ENCODE peak calls at places on chromosomes 11 and 22, in nine cellular contexts. B, L, E, M, G, F, Q, V and P are unnamed samples. For H3K36me3, the result is how much of the 10 kb centered on the place peaks cover.

GRCh38 chr11:78460468-78460867 is 42.8 kb upstream of the GAB2 start:
- DNase-seq in B (no peak), L (no peak), E (no peak), M (no peak), G (no peak), F (no peak), Q (no peak), V (no peak), P (no peak)

GRCh38 chr22:17477401-17477833 is 85.9 kb upstream of the SLC25A18 start:
- DNase-seq in B (no peak), L (peak), E (no peak), M (no peak), G (peak), F (peak), Q (no peak), V (no peak), P (no peak)

GRCh38 chr11:44033411-44033850 is 14.3 kb upstream of the ACCSL start:
- DNase-seq in B (no peak), L (no peak), E (no peak), M (no peak), G (no peak), F (no peak), Q (no peak), V (no peak), P (no peak)

GRCh38 chr11:8839957-8840945 is 70.7 kb upstream of the AKIP1 start:
- DNase-seq in B (peak), L (peak), E (peak), M (peak), G (peak), F (no peak), Q (peak), V (peak), P (no peak)

GRCh38 chr11:129041611-129042018 is 98.9 kb upstream of the TP53AIP1 start:
- DNase-seq in B (no peak), L (no peak), E (no peak), M (no peak), G (no peak), F (no peak), Q (no peak), V (no peak), P (no peak)

GRCh38 chr11:77471520-77472234 is 2.2 kb downstream of the PAK1 start:
- DNase-seq in B (peak), L (no peak), E (no peak), M (no peak), G (no peak), F (no peak), Q (peak), V (peak), P (no peak)

GRCh38 chr22:48823941-48824340 is 1003.7 kb downstream of the BRD1 start:
- DNase-seq in B (no peak), L (no peak), E (no peak), M (no peak), G (no peak), F (no peak), Q (no peak), V (no peak), P (peak)

GRCh38 chr22:46881373-46882118 is 119.1 kb downstream of the TBC1D22A start:
- DNase-seq in B (peak), L (no peak), E (no peak), M (no peak), G (peak), F (no peak), Q (peak), V (no peak), P (no peak)

GRCh38 chr22:34105461-34106062 is 185.3 kb upstream of the LARGE1 start:
- DNase-seq in B (peak), L (peak), E (peak), M (peak), G (peak), F (peak), Q (peak), V (peak), P (peak)

GRCh38 chr11:17221968-17222367 is 14.2 kb upstream of the PIK3C2A start:
- DNase-seq in B (no peak), L (no peak), E (no peak), M (no peak), G (no peak), F (no peak), Q (no peak), V (no peak), P (no peak)

GRCh38 chr11:128527046-128527445 is 60.3 kb downstream of the ETS1 start:
- DNase-seq in B (no peak), L (no peak), E (no peak), M (no peak), G (no peak), F (no peak), Q (no peak), V (no peak), P (no peak)

GRCh38 chr22:45225732-45226560 is 14.7 kb downstream of the KIAA0930 start:
- DNase-seq in B (peak), L (no peak), E (no peak), M (peak), G (no peak), F (peak), Q (peak), V (peak), P (no peak)

GRCh38 chr22:20655623-20656022 is 118.3 kb upstream of the SERPIND1 start:
- DNase-seq in B (no peak), L (no peak), E (no peak), M (no peak), G (no peak), F (no peak), Q (no peak), V (no peak), P (no peak)

GRCh38 chr11:123630126-123630531 is 24.3 kb downstream of the SCN3B start:
- DNase-seq in B (no peak), L (no peak), E (no peak), M (no peak), G (no peak), F (no peak), Q (no peak), V (no peak), P (no peak)

GRCh38 chr22:23938328-23939016 is 22.5 kb downstream of the GSTT2B start:
- DNase-seq in B (no peak), L (no peak), E (no peak), M (no peak), G (no peak), F (no peak), Q (no peak), V (no peak), P (no peak)

GRCh38 chr11:61766353-61766841 is 14.0 kb downstream of the MYRF start:
- DNase-seq in B (no peak), L (no peak), E (no peak), M (peak), G (no peak), F (no peak), Q (no peak), V (no peak), P (no peak)

GRCh38 chr22:21624120-21624879 is 5.5 kb downstream of the YDJC start:
- DNase-seq in B (no peak), L (no peak), E (peak), M (no peak), G (peak), F (peak), Q (peak), V (peak), P (no peak)

GRCh38 chr22:50112151-50113118 is 22.6 kb downstream of the MOV10L1 start:
- DNase-seq in B (no peak), L (peak), E (no peak), M (peak), G (no peak), F (no peak), Q (no peak), V (no peak), P (no peak)

GRCh38 chr22:17910561-17911311 is 113.6 kb downstream of the MICAL3 start:
- DNase-seq in B (peak), L (peak), E (no peak), M (peak), G (peak), F (peak), Q (peak), V (peak), P (peak)

GRCh38 chr11:120590472-120590871 is 78.9 kb downstream of the GRIK4 start:
- DNase-seq in B (no peak), L (no peak), E (no peak), M (no peak), G (no peak), F (no peak), Q (no peak), V (no peak), P (no peak)

DNA sequence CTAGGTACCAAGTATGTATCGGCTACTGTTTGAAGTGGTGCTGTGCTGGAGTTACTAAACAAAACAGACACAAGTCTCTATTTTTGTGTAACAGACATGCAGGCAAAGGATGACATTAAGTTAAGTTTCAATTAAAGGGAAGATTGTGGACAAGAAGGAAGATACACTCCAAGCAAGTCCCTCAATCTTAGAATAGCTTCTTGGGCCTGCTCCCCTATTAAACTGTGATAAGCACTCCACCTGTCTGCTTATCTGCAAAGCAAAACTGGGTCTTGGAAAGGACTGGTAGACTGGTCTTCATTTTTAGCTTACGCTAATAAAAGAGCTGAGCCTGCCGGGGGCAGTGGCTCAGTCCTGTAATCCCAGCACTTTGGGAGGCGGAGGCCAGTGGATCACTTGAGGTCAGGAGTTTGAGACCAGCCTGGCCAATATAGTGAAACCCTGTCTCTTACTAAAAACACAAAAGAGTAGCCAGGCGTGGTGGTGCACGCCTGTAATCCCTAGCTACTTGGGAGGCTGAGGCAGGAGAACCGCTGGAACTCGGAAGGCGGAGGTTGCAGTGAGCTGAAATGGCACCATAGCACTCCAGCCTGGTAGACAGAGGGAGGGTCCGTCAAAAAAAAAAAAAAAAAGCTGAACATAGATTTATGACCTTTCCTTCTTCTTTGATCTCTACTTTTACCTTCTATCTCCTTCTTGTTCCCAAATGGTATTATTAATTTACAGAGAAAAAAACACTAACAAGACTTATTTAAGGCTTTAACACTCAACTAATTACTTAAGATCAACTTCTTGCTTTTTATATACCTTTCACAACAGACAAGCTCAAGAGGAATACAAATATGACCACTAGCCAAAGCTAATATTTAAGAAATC is 4.1 kb downstream of the DDX17 start:
- DNase-seq in B (no peak), L (no peak), E (no peak), M (no peak), G (no peak), F (no peak), Q (no peak), V (no peak), P (no peak)
- H3K36me3 ChIP-seq in B (under half), L (under half), E (under half), M (under half), G (half or more), F (half or more), Q (under half), V (under half), P (under half)

DNA sequence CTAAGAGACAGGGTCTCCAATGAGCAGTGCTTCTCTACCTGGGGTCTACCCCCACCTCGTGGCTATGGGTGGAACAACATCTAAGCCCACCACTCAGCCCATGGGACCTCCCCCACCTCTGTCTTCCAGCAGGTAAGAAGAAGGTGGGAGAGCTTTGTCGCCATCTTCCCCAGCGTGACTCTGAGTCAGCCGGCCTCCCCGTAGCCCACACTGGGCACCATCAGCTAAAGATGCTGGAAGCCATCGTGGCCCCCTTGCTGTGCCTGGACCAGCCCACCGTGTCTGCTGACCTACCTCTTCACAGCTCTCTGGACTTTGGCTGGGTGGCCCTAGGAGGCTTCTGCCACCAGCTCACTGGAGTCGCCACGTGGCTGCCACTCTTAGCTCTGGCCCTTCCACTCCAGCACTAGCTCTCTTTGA is 954 bp downstream of the C11orf86 start:
- DNase-seq in B (no peak), L (no peak), E (no peak), M (no peak), G (no peak), F (no peak), Q (no peak), V (no peak), P (no peak)
- TF ChIP-seq CTCF in B (no peak), L (peak), E (no peak), M (peak), G (peak), F (peak), Q (no peak), V (peak), P (peak)

GRCh38 chr11:64642876-64643257 is 51.8 kb downstream of the SLC22A12 start:
- DNase-seq in B (no peak), L (no peak), E (no peak), M (no peak), G (no peak), F (no peak), Q (no peak), V (no peak), P (no peak)
- H3K4me3 ChIP-seq in B (no peak), L (no peak), E (no peak), M (no peak), G (peak), F (peak), Q (peak), V (peak), P (peak)

DNA sequence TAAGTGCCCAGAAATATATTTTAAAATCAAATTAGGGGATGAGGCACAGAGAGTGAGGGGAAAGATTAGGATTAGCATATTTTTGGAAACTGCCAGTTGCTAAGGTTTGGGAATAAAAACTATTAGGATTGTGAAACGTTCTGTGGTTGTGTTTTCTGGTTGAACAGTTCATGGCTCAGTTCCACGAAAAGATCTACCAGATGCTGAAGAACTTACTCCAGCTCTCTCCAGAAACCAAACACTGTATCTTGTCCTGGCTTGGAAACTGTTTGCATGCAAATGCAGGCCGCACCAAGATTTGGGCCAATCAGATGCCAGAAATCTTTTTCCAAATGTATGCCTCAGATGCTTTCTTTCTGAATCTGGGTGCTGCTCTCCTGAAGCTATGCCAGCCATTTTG is 15.3 kb downstream of the UBE4A start:
- DNase-seq in B (no peak), L (no peak), E (no peak), M (no peak), G (no peak), F (no peak), Q (no peak), V (no peak), P (no peak)
- H3K36me3 ChIP-seq in B (half or more), L (under half), E (under half), M (under half), G (half or more), F (half or more), Q (under half), V (half or more), P (half or more)

GRCh38 chr11:636511-637332 is at the start of gene DRD4:
- DNase-seq in B (peak), L (no peak), E (peak), M (peak), G (no peak), F (peak), Q (no peak), V (no peak), P (no peak)

GRCh38 chr11:638616-639323 is 1.7 kb downstream of the DRD4 start:
- DNase-seq in B (peak), L (no peak), E (no peak), M (no peak), G (no peak), F (no peak), Q (no peak), V (no peak), P (no peak)

GRCh38 chr11:637333-637592 is 194 bp downstream of the DRD4 start:
- DNase-seq in B (no peak), L (no peak), E (no peak), M (no peak), G (no peak), F (peak), Q (no peak), V (no peak), P (no peak)

GRCh38 chr11:639324-639977 is 2.4 kb downstream of the DRD4 start:
- DNase-seq in B (peak), L (no peak), E (no peak), M (no peak), G (no peak), F (no peak), Q (no peak), V (no peak), P (no peak)

GRCh38 chr11:637593-638507 is 781 bp downstream of the DRD4 start:
- DNase-seq in B (no peak), L (no peak), E (no peak), M (peak), G (no peak), F (peak), Q (no peak), V (no peak), P (no peak)
- TF ChIP-seq CTCF in B (no peak), L (no peak), E (no peak), M (no peak), G (no peak), F (no peak), Q (no peak), V (no peak), P (no peak)

DNA sequence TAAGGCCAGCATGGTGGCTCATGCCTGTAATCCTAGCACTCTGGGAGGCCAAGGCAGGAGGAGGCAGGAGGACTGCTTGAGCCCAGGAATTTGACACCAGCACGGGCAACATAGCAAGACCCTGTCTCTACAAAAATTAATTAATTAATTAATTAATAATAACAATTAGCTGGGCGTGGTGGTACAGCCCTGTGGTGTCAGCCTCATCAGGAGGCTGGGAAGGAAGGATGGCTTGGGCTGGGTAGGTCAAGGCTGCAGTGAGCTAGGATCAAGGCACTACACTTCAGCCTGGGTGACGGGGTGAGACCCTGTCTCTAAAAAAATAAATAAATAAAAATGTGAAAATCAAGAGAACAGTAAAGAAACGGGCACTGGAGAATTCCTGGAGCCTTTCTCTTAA is 1.3 kb downstream of the ARFGAP3 start:
- DNase-seq in B (no peak), L (no peak), E (no peak), M (no peak), G (no peak), F (no peak), Q (no peak), V (no peak), P (no peak)
- H3K4me3 ChIP-seq in B (no peak), L (peak), E (no peak), M (peak), G (peak), F (peak), Q (peak), V (peak), P (peak)